ENCODE peak calls at places on chromosome 5, in nine cellular contexts. C, A, T, Z, O, K, D, L and H are unnamed samples.
A peak's percentile ranks its signal among the peaks of the same experiment; 100 is the strongest.

GRCh38 chr5:173016621-173017046 is 33.1 kb downstream of the ATP6V0E1 start:
- DNase-seq in T (no peak), L (peak; percentile 89), O (no peak), K (peak; percentile 33), C (no peak), D (no peak), Z (no peak), A (no peak), H (no peak)

GRCh38 chr5:84303315-84303714 is 81.4 kb downstream of the EDIL3 start:
- DNase-seq in Z (no peak), O (no peak), D (no peak), L (no peak), C (no peak), T (no peak), A (no peak), K (no peak), H (no peak)

GRCh38 chr5:120463991-120464626 is at the start of gene PRR16:
- DNase-seq in A (no peak), D (peak; percentile 23), L (peak; percentile 65), T (no peak), K (peak; percentile 22), O (no peak), C (peak; percentile 77), Z (peak; percentile 69), H (peak; percentile 77)

GRCh38 chr5:150038547-150038946 is 38.0 kb downstream of the HMGXB3 start:
- DNase-seq in A (no peak), L (no peak), Z (no peak), D (no peak), K (no peak), O (no peak), T (no peak), C (no peak), H (peak; percentile 36)

GRCh38 chr5:124867064-124867707 is 120.7 kb upstream of the ZNF608 start:
- DNase-seq in L (peak; percentile 13), A (no peak), D (no peak), T (no peak), C (no peak), K (no peak), Z (no peak), O (no peak), H (peak; percentile 18)

GRCh38 chr5:60492958-60493357 is 207.0 kb downstream of the DEPDC1B start:
- DNase-seq in T (no peak), K (no peak), D (no peak), C (no peak), L (peak; percentile 82), Z (no peak), A (no peak), O (no peak), H (no peak)

GRCh38 chr5:173324115-173325001 is 3.9 kb downstream of the STC2 start:
- DNase-seq in L (no peak), T (no peak), O (no peak), D (peak; percentile 83), K (no peak), Z (peak; percentile 90), A (no peak), C (peak; percentile 66), H (no peak)

GRCh38 chr5:44935262-44935661 is 126.5 kb downstream of the MRPS30 start:
- DNase-seq in L (peak; percentile 22), K (no peak), Z (no peak), O (no peak), D (no peak), T (no peak), A (no peak), C (no peak), H (peak; percentile 39)

DNA sequence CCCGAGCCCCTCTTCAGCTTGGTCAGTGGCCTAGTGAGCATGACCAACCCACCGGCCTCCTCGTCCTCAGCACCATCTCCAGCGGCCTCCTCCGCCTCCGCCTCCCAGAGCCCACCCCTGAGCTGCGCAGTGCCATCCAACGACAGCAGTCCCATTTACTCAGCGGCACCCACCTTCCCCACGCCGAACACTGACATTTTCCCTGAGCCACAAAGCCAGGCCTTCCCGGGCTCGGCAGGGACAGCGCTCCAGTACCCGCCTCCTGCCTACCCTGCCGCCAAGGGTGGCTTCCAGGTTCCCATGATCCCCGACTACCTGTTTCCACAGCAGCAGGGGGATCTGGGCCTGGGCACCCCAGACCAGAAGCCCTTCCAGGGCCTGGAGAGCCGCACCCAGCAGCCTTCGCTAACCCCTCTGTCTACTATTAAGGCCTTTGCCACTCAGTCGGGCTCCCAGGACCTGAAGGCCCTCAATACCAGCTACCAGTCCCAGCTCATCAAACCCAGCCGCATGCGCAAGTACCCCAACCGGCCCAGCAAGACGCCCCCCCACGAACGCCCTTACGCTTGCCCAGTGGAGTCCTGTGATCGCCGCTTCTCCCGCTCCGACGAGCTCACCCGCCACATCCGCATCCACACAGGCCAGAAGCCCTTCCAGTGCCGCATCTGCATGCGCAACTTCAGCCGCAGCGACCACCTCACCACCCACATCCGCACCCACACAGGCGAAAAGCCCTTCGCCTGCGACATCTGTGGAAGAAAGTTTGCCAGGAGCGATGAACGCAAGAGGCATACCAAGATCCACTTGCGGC is 1.8 kb downstream of the EGR1 start:
- DNase-seq in D (no peak), K (no peak), C (no peak), Z (no peak), A (no peak), O (no peak), T (no peak), L (peak; percentile 30), H (no peak)
- H3K4me3 ChIP-seq in D (peak overlapping the region; percentile 81), K (peak overlapping the region; percentile 90), C (peak overlapping the region; percentile 93), Z (peak overlapping the region; percentile 87), A (peak overlapping the region; percentile 83), O (peak overlapping the region; percentile 91), T (peak overlapping the region; percentile 95), L (peak overlapping the region; percentile 83), H (no peak overlapping the region)

GRCh38 chr5:1945606-1946005 is 62.9 kb upstream of the IRX4 start:
- DNase-seq in O (no peak), Z (no peak), C (peak; percentile 41), D (no peak), T (no peak), A (no peak), L (no peak), K (no peak), H (no peak)
- H3K4me1 ChIP-seq in O (no peaks in the 10 kb centered on the region), Z (peaks cover 16% of the 10 kb centered on the region), C (no peaks in the 10 kb centered on the region), D (no peaks in the 10 kb centered on the region), T (no peaks in the 10 kb centered on the region), A (no peaks in the 10 kb centered on the region), L (peaks cover 15% of the 10 kb centered on the region), K (no peaks in the 10 kb centered on the region), H (no peaks in the 10 kb centered on the region)

GRCh38 chr5:181171782-181172181 is 24.4 kb downstream of the OR2V2 start:
- DNase-seq in C (peak; percentile 6), A (no peak), O (no peak), D (no peak), T (no peak), Z (no peak), K (no peak), L (no peak), H (no peak)

GRCh38 chr5:181170996-181171395 is 23.6 kb downstream of the OR2V2 start:
- DNase-seq in T (no peak), L (no peak), K (no peak), D (no peak), C (no peak), Z (no peak), A (no peak), O (no peak), H (no peak)

GRCh38 chr5:181176258-181176952 is 28.6 kb downstream of the TRIM7 start:
- DNase-seq in A (no peak), T (no peak), Z (no peak), O (no peak), C (no peak), L (no peak), K (no peak), D (no peak), H (no peak)

GRCh38 chr5:181173027-181173419 is 25.6 kb downstream of the OR2V2 start:
- DNase-seq in T (no peak), O (peak; percentile 85), L (no peak), C (no peak), Z (no peak), A (no peak), D (no peak), K (no peak), H (no peak)

DNA sequence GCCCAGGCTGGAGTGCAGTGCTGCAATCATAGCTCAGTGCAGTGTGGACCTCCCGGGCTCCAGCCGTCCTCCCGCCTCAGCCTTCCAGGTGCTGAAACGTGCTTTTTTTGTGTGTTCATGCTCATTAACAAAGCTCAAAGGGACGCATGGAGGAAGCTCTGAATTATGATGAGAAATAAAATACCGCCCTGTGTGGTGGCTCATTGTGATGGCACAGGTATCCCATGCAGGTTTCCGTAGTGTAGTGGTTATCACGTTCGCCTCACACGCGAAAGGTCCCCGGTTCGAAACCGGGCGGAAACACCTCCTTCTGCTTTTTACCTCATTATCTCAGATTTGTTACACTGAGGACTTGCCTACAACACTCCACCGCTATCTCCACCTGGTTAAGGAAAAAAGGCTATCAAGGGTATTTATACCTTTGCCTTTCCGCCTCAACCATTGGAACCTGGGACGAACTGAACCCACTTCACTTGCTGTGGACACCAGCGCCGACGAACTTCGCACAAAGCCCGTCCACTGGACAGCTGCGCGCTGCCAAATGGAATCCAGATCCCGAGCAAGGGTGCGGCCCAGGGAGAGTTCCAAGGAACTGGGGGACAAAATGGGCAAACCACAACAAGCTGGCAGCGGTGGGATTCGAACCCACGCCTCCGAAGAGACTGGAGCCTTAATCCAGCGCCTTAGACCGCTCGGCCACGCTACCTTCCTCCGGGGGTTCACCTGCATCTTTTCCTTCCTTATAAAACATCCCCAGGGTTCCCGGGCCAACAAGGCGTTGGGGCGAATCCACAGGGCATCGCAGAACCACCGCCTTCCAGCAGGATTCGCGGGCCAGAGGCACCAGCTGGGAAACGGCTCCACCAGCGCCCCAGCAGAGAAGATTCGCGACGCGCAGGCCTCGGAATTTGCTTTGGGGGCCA is 26.3 kb downstream of the OR2V2 start:
- DNase-seq in L (peak; percentile 95), A (no peak), K (no peak), C (peak; percentile 37), O (peak; percentile 47), Z (no peak), D (peak; percentile 60), T (peak; percentile 81), H (peak; percentile 78)
- H3K27me3 ChIP-seq in L (no peaks in the 10 kb centered on the region), A (peaks cover 59% of the 10 kb centered on the region), K (peaks cover 69% of the 10 kb centered on the region), C (no peaks in the 10 kb centered on the region), O (no peaks in the 10 kb centered on the region), Z (peaks cover 78% of the 10 kb centered on the region), D (peaks cover 40% of the 10 kb centered on the region), T (peaks cover 6% of the 10 kb centered on the region), H (no peaks in the 10 kb centered on the region)

GRCh38 chr5:132813599-132814440 is 718 bp downstream of the SOWAHA start:
- DNase-seq in L (no peak), Z (peak; percentile 27), A (no peak), O (peak; percentile 51), K (no peak), D (peak; percentile 37), T (peak; percentile 43), C (peak; percentile 59), H (peak; percentile 51)

GRCh38 chr5:132815454-132815853 is 2.4 kb downstream of the SOWAHA start:
- DNase-seq in L (no peak), C (no peak), O (no peak), T (no peak), A (no peak), Z (no peak), K (no peak), D (no peak), H (no peak)

GRCh38 chr5:132816083-132816482 is 3.0 kb downstream of the SOWAHA start:
- DNase-seq in T (no peak), D (no peak), C (no peak), L (no peak), A (no peak), K (no peak), Z (no peak), O (no peak), H (no peak)

GRCh38 chr5:132812949-132813598 is at the start of gene SOWAHA:
- DNase-seq in D (peak; percentile 65), O (no peak), Z (no peak), A (no peak), L (no peak), T (no peak), K (no peak), C (no peak), H (peak; percentile 76)

GRCh38 chr5:132814441-132815294 is 1.6 kb downstream of the SOWAHA start:
- DNase-seq in C (no peak), T (no peak), K (no peak), A (no peak), L (no peak), Z (no peak), O (no peak), D (no peak), H (no peak)
- H3K4me3 ChIP-seq in C (peak overlapping the region; percentile 54), T (no peak overlapping the region), K (peak overlapping the region; percentile 57), A (peak overlapping the region; percentile 58), L (no peak overlapping the region), Z (peak overlapping the region; percentile 41), O (no peak overlapping the region), D (peak overlapping the region; percentile 65), H (no peak overlapping the region)